ENCODE peak calls at places on chromosomes 16 and 17, in nine cellular contexts. Y is AG20443; J is activated CD8-positive, alpha-beta memory T cell treated with anti-CD3 and anti-CD28 coated beads for 1 hour; H is activated naive CD4-positive, alpha-beta T cell; V is activated CD4-positive, alpha-beta T cell treated with anti-CD3 and anti-CD28 coated beads, Interleukin-2, amount 50 U/mL, for 48 hours; L is NCI-H2081; R is IMR-90; U is stimulated activated CD8-positive, alpha-beta memory T cell treated with anti-CD3 and anti-CD28 coated beads, Interleukin-4, amount 100 ng/mL, for 24 hours; W is occipital lobe. D is an unnamed sample.

GRCh38 chr17:74354561-74354960 is 7.1 kb downstream of the BTBD17 start:
- DNase-seq in W (no peak), H (no peak), V (no peak), J (no peak), Y (no peak), U (no peak), R (no peak), L (no peak), D (no peak)

GRCh38 chr16:83717308-83717707 is 90.5 kb upstream of the HSBP1 start:
- DNase-seq in Y (no peak), H (no peak), V (no peak), R (no peak), J (no peak), U (no peak), L (no peak), W (no peak), D (no peak)

GRCh38 chr16:86680137-86680536 is 101.8 kb downstream of the FOXL1 start:
- DNase-seq in H (no peak), J (no peak), L (no peak), Y (peak), V (no peak), U (no peak), W (no peak), R (peak), D (peak)

GRCh38 chr17:12104831-12105230 is 84.2 kb downstream of the MAP2K4 start:
- DNase-seq in J (no peak), U (no peak), V (no peak), W (no peak), R (peak), L (no peak), Y (no peak), H (no peak), D (no peak)

GRCh38 chr16:67668495-67669157 is 2.0 kb downstream of the C16orf86 start:
- DNase-seq in W (no peak), U (no peak), H (no peak), Y (no peak), L (no peak), V (no peak), R (no peak), J (no peak), D (no peak)

GRCh38 chr17:48646183-48647102 is 20.3 kb upstream of the HOXB9 start:
- DNase-seq in U (peak), V (no peak), W (no peak), L (no peak), H (no peak), J (no peak), Y (no peak), R (no peak), D (no peak)

GRCh38 chr16:19329932-19330331 is 44.4 kb downstream of the CLEC19A start:
- DNase-seq in W (no peak), U (no peak), L (no peak), Y (no peak), V (no peak), J (no peak), H (no peak), R (no peak), D (no peak)

GRCh38 chr17:10243905-10244844 is 45.8 kb upstream of the GAS7 start:
- DNase-seq in Y (peak), J (no peak), W (peak), H (no peak), R (peak), L (no peak), V (no peak), U (no peak), D (no peak)

GRCh38 chr17:7634384-7634783 is 4.4 kb downstream of the SHBG start:
- DNase-seq in L (no peak), U (no peak), V (peak), W (no peak), H (no peak), R (peak), J (no peak), Y (peak), D (peak)

D was measured in dermis microvascular lymphatic vessel endothelial cell.